ENCODE peak calls at places on chromosomes 4 and X, in seven cellular contexts. U, M, I, L, R, G and X are unnamed samples.

GRCh38 chr4:185911556-185912064 is 99.6 kb upstream of the SORBS2 start:
- DNase-seq in L (no peak), M (no peak), U (no peak), R (no peak), I (no peak), G (peak), X (no peak)

GRCh38 chr4:16843831-16844508 is 54.5 kb downstream of the LDB2 start:
- DNase-seq in L (no peak), U (no peak), R (no peak), I (no peak), G (no peak), M (no peak), X (no peak)

GRCh38 chr4:98094118-98094517 is 49.2 kb downstream of the STPG2 start:
- DNase-seq in L (no peak), G (no peak), U (no peak), R (peak), I (no peak), M (no peak), X (no peak)

GRCh38 chr4:83546796-83547195 is 10.9 kb downstream of the GPAT3 start:
- DNase-seq in R (no peak), U (no peak), L (no peak), M (no peak), G (no peak), I (no peak), X (no peak)

GRCh38 chr4:139208404-139208945 is 31.5 kb upstream of the ELF2 start:
- DNase-seq in I (peak), G (no peak), R (no peak), U (no peak), L (no peak), M (no peak), X (no peak)

GRCh38 chr4:168840988-168841681 is 168.9 kb downstream of the CBR4 start:
- DNase-seq in M (no peak), I (no peak), L (no peak), G (no peak), U (no peak), R (peak), X (no peak)

GRCh38 chrX:45434231-45434630 is 233.6 kb upstream of the DIPK2B start:
- DNase-seq in L (no peak), R (no peak), G (no peak), I (no peak), U (no peak), M (no peak), X (no peak)

GRCh38 chr4:88187766-88188165 is 29.3 kb upstream of the ABCG2 start:
- DNase-seq in R (no peak), L (no peak), U (no peak), M (no peak), G (no peak), I (no peak), X (no peak)

GRCh38 chrX:18931972-18932371 is 51.9 kb downstream of the PHKA2 start:
- DNase-seq in G (peak), I (no peak), R (no peak), U (peak), M (no peak), L (no peak), X (no peak)

GRCh38 chr4:179595671-179596410 is 2153.6 kb upstream of the AGA start:
- DNase-seq in L (no peak), G (no peak), U (no peak), I (no peak), R (no peak), M (no peak), X (no peak)

GRCh38 chr4:62377245-62377644 is 1177.1 kb downstream of the ADGRL3 start:
- DNase-seq in I (no peak), R (no peak), U (no peak), L (no peak), G (no peak), M (no peak), X (no peak)

GRCh38 chr4:150867148-150867547 is 147.9 kb downstream of the LRBA start:
- DNase-seq in U (peak), R (no peak), I (no peak), G (peak), M (no peak), L (no peak), X (no peak)

GRCh38 chr4:59062970-59063369 is 1952.8 kb upstream of the IGFBP7 start:
- DNase-seq in G (no peak), R (no peak), U (no peak), M (no peak), I (no peak), L (no peak), X (no peak)

GRCh38 chrX:71143508-71143907 is 1.1 kb upstream of the NLGN3 start:
- DNase-seq in U (no peak), R (peak), G (no peak), M (peak), L (no peak), I (peak), X (no peak)

GRCh38 chr4:21949073-21949457 is 493 bp upstream of the KCNIP4 start:
- DNase-seq in L (no peak), R (no peak), I (no peak), M (peak), U (no peak), G (no peak), X (peak)

GRCh38 chrX:72382199-72382590 is 76.5 kb upstream of the CITED1 start:
- DNase-seq in I (no peak), L (no peak), G (no peak), R (no peak), M (no peak), U (no peak), X (no peak)

GRCh38 chrX:72387247-72387646 is 81.5 kb upstream of the CITED1 start:
- DNase-seq in L (no peak), M (no peak), U (no peak), G (no peak), R (no peak), I (no peak), X (no peak)

GRCh38 chrX:72376124-72376523 is 70.4 kb upstream of the CITED1 start:
- DNase-seq in U (no peak), R (no peak), M (no peak), I (no peak), G (no peak), L (no peak), X (no peak)

DNA sequence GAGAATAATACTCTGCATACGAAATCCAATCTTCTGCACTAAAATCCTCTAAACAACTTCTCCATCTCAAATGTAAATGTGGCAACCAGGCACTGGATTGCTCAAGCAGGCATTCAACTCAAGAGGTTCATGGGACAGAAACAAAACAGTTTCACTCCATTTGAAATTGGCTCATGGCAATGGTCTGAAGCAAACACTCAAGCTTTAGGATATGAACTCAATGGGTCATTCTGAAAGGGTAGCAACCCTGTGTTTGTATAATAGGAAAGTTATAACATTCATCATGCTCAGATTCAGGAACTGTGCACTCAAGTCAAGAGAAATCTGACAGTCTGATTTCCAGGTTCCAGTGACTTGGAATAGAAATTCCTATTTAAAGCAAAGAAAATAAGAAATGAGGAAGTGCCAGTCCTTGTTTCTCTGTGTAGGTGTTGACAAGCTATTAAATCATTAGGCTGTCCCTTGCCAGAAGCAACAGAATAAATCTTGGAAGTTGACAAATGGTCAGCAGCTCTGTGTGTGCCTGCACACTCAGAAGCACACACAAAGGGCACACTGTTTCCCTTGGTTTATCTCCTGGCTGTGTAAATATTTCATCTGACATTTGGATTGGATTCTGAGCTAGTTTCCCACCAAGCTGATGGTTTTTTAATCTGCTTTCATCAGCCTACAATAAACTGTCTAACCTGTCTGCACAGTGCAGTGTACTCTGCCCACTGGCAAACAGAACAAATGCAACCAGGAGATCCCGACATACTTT is 75.9 kb upstream of the CITED1 start:
- DNase-seq in U (no peak), G (no peak), I (no peak), R (no peak), M (no peak), L (no peak), X (no peak)
- TF ChIP-seq EP300 in U (no peak), G (no peak), I (no peak), R (no peak), M (no peak), L (no peak), X (no peak)

GRCh38 chr4:159791334-159791733 is 688.5 kb downstream of the RAPGEF2 start:
- DNase-seq in G (no peak), R (no peak), L (no peak), I (no peak), U (no peak), M (no peak), X (no peak)

DNA sequence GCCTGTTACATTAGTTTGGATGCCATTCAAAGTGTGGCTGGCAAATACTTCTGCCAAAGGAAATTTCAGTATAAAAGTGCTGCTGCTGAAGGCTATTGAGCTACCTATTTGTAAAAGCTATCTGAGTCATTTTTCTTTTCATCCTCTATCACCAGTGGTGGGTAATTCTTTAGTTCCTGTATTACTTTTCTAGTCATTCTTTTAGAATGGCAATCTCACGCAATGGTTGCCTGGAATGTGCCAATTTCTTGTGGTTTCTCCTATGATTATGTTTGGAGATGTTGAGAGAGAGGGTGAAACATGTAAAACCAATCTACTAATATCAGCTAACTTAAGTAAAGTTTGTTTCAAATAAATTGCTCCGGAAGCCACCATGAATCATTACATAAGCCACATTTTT is 685.0 kb downstream of the RAPGEF2 start:
- DNase-seq in U (no peak), I (no peak), G (no peak), L (no peak), M (no peak), R (no peak), X (no peak)
- TF ChIP-seq EP300 in U (no peak), I (no peak), G (no peak), L (no peak), M (no peak), R (no peak), X (no peak)

GRCh38 chrX:124764354-124764753 is 418.0 kb downstream of the SH2D1A start:
- DNase-seq in I (no peak), L (no peak), R (no peak), U (no peak), M (no peak), G (no peak), X (no peak)
- TF ChIP-seq EP300 in I (no peak), L (no peak), R (no peak), U (no peak), M (no peak), G (no peak), X (no peak)

GRCh38 chr4:101948055-101948454 is 157.5 kb downstream of the BANK1 start:
- DNase-seq in U (no peak), R (no peak), I (no peak), G (no peak), L (no peak), M (no peak), X (no peak)

GRCh38 chr4:101942891-101943290 is 152.4 kb downstream of the BANK1 start:
- DNase-seq in U (no peak), I (no peak), R (no peak), G (no peak), M (no peak), L (no peak), X (no peak)

GRCh38 chr4:101948951-101949350 is 158.4 kb downstream of the BANK1 start:
- DNase-seq in M (no peak), I (no peak), R (no peak), U (no peak), L (no peak), G (no peak), X (no peak)

GRCh38 chr4:101941816-101942358 is 151.4 kb downstream of the BANK1 start:
- DNase-seq in M (no peak), G (no peak), L (no peak), R (no peak), U (no peak), I (no peak), X (no peak)

DNA sequence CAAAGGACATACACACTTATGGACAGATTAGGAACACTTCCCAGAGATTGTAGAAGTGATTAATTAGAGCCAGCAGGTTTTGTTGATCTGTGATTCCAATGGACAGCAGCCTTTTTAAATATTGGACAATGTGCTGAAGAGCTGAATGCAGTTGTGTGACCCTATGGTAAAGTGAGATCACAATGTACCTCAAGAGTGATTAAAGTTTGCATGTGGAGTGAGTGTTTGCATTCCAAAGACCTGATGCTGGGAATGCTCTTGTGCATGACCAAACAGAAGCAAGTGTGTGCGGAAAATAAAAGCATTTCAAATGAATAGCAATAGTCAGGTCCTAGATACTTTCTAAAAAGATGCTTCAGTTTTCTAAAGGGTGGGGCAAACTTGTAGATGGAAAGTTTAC is 154.1 kb downstream of the BANK1 start:
- DNase-seq in M (no peak), G (no peak), R (no peak), I (no peak), U (no peak), L (no peak), X (no peak)
- TF ChIP-seq EP300 in M (no peak), G (no peak), R (no peak), I (no peak), U (no peak), L (no peak), X (no peak)

GRCh38 chrX:48787809-48788471 is 1.6 kb downstream of the GATA1 start:
- DNase-seq in M (no peak), L (no peak), I (no peak), R (no peak), U (no peak), G (no peak), X (no peak)
- TF ChIP-seq EP300 in M (no peak), L (no peak), I (no peak), R (no peak), U (no peak), G (no peak), X (no peak)